ENCODE peak calls at places on chromosomes 13 and 19, in nine cellular contexts. One of them, this sample, is unnamed. For H3K27me3 and H3K36me3, the result is how much of the 10 kb centered on the place peaks cover.

GRCh38 chr13:46211521-46212351 is at the start of gene LRRC63:
- DNase-seq in heart left ventricle: peak
- DNase-seq in aorta: peak
- DNase-seq in brain microvascular endothelial cell: peak
- DNase-seq in mesendoderm: peak
- DNase-seq in body of pancreas: peak
- DNase-seq in transverse colon: peak
- DNase-seq in mammary epithelial cell: peak
- DNase-seq in neural progenitor cell: peak
- DNase-seq in this sample: peak

GRCh38 chr13:26698392-26699196 is 62.0 kb downstream of the GPR12 start:
- DNase-seq in heart left ventricle: peak
- DNase-seq in aorta: peak
- DNase-seq in brain microvascular endothelial cell: peak
- DNase-seq in mesendoderm: peak
- DNase-seq in body of pancreas: peak
- DNase-seq in transverse colon: peak
- DNase-seq in mammary epithelial cell: peak
- DNase-seq in neural progenitor cell: peak
- DNase-seq in this sample: peak

GRCh38 chr19:46202872-46203860 is 26.4 kb upstream of the IGFL1 start:
- DNase-seq in heart left ventricle: no peak
- DNase-seq in aorta: peak
- DNase-seq in brain microvascular endothelial cell: no peak
- DNase-seq in mesendoderm: no peak
- DNase-seq in body of pancreas: no peak
- DNase-seq in transverse colon: no peak
- DNase-seq in mammary epithelial cell: peak
- DNase-seq in neural progenitor cell: no peak
- DNase-seq in this sample: no peak

GRCh38 chr19:4877753-4878490 is 10.5 kb upstream of the PLIN3 start:
- DNase-seq in heart left ventricle: peak
- DNase-seq in aorta: peak
- DNase-seq in brain microvascular endothelial cell: no peak
- DNase-seq in mesendoderm: no peak
- DNase-seq in body of pancreas: peak
- DNase-seq in transverse colon: peak
- DNase-seq in mammary epithelial cell: no peak
- DNase-seq in neural progenitor cell: peak
- DNase-seq in this sample: no peak

GRCh38 chr13:40624338-40624737 is 42.1 kb downstream of the FOXO1 start:
- DNase-seq in heart left ventricle: no peak
- DNase-seq in aorta: no peak
- DNase-seq in brain microvascular endothelial cell: peak
- DNase-seq in mesendoderm: peak
- DNase-seq in body of pancreas: no peak
- DNase-seq in transverse colon: no peak
- DNase-seq in mammary epithelial cell: peak
- DNase-seq in neural progenitor cell: no peak
- DNase-seq in this sample: peak

GRCh38 chr13:107124129-107124718 is 556.3 kb upstream of the ARGLU1 start:
- DNase-seq in heart left ventricle: no peak
- DNase-seq in aorta: no peak
- DNase-seq in brain microvascular endothelial cell: no peak
- DNase-seq in mesendoderm: peak
- DNase-seq in body of pancreas: no peak
- DNase-seq in transverse colon: no peak
- DNase-seq in mammary epithelial cell: no peak
- DNase-seq in neural progenitor cell: peak
- DNase-seq in this sample: no peak

GRCh38 chr13:27403252-27403678 is 21.2 kb upstream of the GTF3A start:
- DNase-seq in heart left ventricle: no peak
- DNase-seq in aorta: no peak
- DNase-seq in brain microvascular endothelial cell: peak
- DNase-seq in mesendoderm: peak
- DNase-seq in body of pancreas: no peak
- DNase-seq in transverse colon: no peak
- DNase-seq in mammary epithelial cell: peak
- DNase-seq in neural progenitor cell: peak
- DNase-seq in this sample: peak

GRCh38 chr19:6772866-6773322 is 386 bp downstream of the VAV1 start:
- DNase-seq in heart left ventricle: no peak
- DNase-seq in aorta: no peak
- DNase-seq in brain microvascular endothelial cell: no peak
- DNase-seq in mesendoderm: no peak
- DNase-seq in body of pancreas: no peak
- DNase-seq in transverse colon: no peak
- DNase-seq in mammary epithelial cell: no peak
- DNase-seq in neural progenitor cell: no peak
- DNase-seq in this sample: no peak

GRCh38 chr13:66558511-66558910 is 671.6 kb downstream of the PCDH9 start:
- DNase-seq in heart left ventricle: no peak
- DNase-seq in aorta: no peak
- DNase-seq in brain microvascular endothelial cell: no peak
- DNase-seq in mesendoderm: peak
- DNase-seq in body of pancreas: no peak
- DNase-seq in transverse colon: no peak
- DNase-seq in mammary epithelial cell: no peak
- DNase-seq in neural progenitor cell: peak
- DNase-seq in this sample: no peak

GRCh38 chr13:89470901-89471300 is 1799.7 kb downstream of the SLITRK5 start:
- DNase-seq in heart left ventricle: no peak
- DNase-seq in aorta: no peak
- DNase-seq in brain microvascular endothelial cell: no peak
- DNase-seq in mesendoderm: no peak
- DNase-seq in body of pancreas: no peak
- DNase-seq in transverse colon: no peak
- DNase-seq in mammary epithelial cell: no peak
- DNase-seq in neural progenitor cell: no peak
- DNase-seq in this sample: no peak

GRCh38 chr13:73720216-73720840 is 413.9 kb downstream of the KLF12 start:
- DNase-seq in heart left ventricle: no peak
- DNase-seq in aorta: no peak
- DNase-seq in brain microvascular endothelial cell: no peak
- DNase-seq in mesendoderm: no peak
- DNase-seq in body of pancreas: no peak
- DNase-seq in transverse colon: no peak
- DNase-seq in mammary epithelial cell: peak
- DNase-seq in neural progenitor cell: no peak
- DNase-seq in this sample: no peak

GRCh38 chr13:98482476-98483444 is 94.1 kb downstream of the STK24 start:
- DNase-seq in heart left ventricle: peak
- DNase-seq in aorta: peak
- DNase-seq in brain microvascular endothelial cell: peak
- DNase-seq in mesendoderm: peak
- DNase-seq in body of pancreas: peak
- DNase-seq in transverse colon: peak
- DNase-seq in mammary epithelial cell: peak
- DNase-seq in neural progenitor cell: peak
- DNase-seq in this sample: peak

GRCh38 chr19:55156202-55157063 is 1.1 kb downstream of the TNNI3 start:
- DNase-seq in heart left ventricle: peak
- DNase-seq in aorta: no peak
- DNase-seq in brain microvascular endothelial cell: peak
- DNase-seq in mesendoderm: peak
- DNase-seq in body of pancreas: peak
- DNase-seq in transverse colon: peak
- DNase-seq in mammary epithelial cell: peak
- DNase-seq in neural progenitor cell: peak
- DNase-seq in this sample: peak

GRCh38 chr13:92719868-92720267 is 506.7 kb upstream of the GPC6 start:
- DNase-seq in heart left ventricle: no peak
- DNase-seq in aorta: no peak
- DNase-seq in brain microvascular endothelial cell: no peak
- DNase-seq in mesendoderm: peak
- DNase-seq in body of pancreas: peak
- DNase-seq in transverse colon: no peak
- DNase-seq in mammary epithelial cell: no peak
- DNase-seq in neural progenitor cell: peak
- DNase-seq in this sample: no peak

GRCh38 chr13:59746291-59746962 is 417.3 kb downstream of the DIAPH3 start:
- DNase-seq in heart left ventricle: no peak
- DNase-seq in aorta: no peak
- DNase-seq in brain microvascular endothelial cell: peak
- DNase-seq in mesendoderm: no peak
- DNase-seq in body of pancreas: no peak
- DNase-seq in transverse colon: peak
- DNase-seq in mammary epithelial cell: peak
- DNase-seq in neural progenitor cell: no peak
- DNase-seq in this sample: no peak

DNA sequence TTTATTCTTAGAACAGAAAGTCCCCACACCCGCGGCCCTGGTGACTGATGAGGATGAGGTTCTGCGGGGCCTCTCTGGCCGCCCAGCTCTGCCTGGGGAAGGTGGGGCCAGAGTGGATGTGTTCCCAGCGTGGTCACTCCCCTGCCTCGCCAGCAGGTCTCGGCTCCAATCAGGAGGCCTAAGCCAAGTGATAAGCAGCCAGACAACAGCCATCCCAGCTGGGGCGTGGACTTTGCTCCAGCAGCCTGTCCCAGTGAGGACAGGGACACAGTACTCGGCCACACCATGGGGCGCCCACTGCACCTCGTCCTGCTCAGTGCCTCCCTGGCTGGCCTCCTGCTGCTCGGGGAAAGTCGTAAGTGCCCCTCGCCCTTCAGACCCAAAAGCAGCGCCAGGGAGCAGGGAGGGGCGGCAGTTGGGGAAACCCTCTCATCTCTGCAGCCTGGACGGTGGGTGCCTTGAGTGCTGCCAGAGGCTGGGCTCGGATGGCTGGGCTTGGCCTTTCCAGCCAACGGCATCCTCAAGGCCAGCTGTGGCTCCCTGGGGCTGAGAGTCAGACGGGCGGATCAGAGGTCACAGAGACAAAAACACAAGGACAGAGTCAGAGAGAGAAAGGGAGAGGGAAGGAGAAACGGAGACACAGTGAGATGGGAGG is at the start of gene F10:
- DNase-seq in heart left ventricle: peak
- DNase-seq in aorta: peak
- DNase-seq in brain microvascular endothelial cell: peak
- DNase-seq in mesendoderm: peak
- DNase-seq in body of pancreas: peak
- DNase-seq in transverse colon: peak
- DNase-seq in mammary epithelial cell: no peak
- DNase-seq in neural progenitor cell: peak
- DNase-seq in this sample: no peak
- H3K4me3 ChIP-seq in heart left ventricle: no peak
- H3K4me3 ChIP-seq in aorta: no peak
- H3K4me3 ChIP-seq in brain microvascular endothelial cell: peak
- H3K4me3 ChIP-seq in mesendoderm: no peak
- H3K4me3 ChIP-seq in body of pancreas: no peak
- H3K4me3 ChIP-seq in transverse colon: no peak
- H3K4me3 ChIP-seq in mammary epithelial cell: no peak
- H3K4me3 ChIP-seq in neural progenitor cell: peak
- H3K4me3 ChIP-seq in this sample: no peak

GRCh38 chr13:76972430-76972829 is 19.5 kb upstream of the CLN5 start:
- DNase-seq in heart left ventricle: no peak
- DNase-seq in aorta: no peak
- DNase-seq in brain microvascular endothelial cell: no peak
- DNase-seq in mesendoderm: no peak
- DNase-seq in body of pancreas: no peak
- DNase-seq in transverse colon: no peak
- DNase-seq in mammary epithelial cell: no peak
- DNase-seq in neural progenitor cell: no peak
- DNase-seq in this sample: no peak
- H3K27me3 ChIP-seq in heart left ventricle: under half
- H3K27me3 ChIP-seq in aorta: under half
- H3K27me3 ChIP-seq in brain microvascular endothelial cell: under half
- H3K27me3 ChIP-seq in mesendoderm: under half
- H3K27me3 ChIP-seq in body of pancreas: under half
- H3K27me3 ChIP-seq in transverse colon: under half
- H3K27me3 ChIP-seq in mammary epithelial cell: under half
- H3K27me3 ChIP-seq in neural progenitor cell: under half
- H3K27me3 ChIP-seq in this sample: under half

DNA sequence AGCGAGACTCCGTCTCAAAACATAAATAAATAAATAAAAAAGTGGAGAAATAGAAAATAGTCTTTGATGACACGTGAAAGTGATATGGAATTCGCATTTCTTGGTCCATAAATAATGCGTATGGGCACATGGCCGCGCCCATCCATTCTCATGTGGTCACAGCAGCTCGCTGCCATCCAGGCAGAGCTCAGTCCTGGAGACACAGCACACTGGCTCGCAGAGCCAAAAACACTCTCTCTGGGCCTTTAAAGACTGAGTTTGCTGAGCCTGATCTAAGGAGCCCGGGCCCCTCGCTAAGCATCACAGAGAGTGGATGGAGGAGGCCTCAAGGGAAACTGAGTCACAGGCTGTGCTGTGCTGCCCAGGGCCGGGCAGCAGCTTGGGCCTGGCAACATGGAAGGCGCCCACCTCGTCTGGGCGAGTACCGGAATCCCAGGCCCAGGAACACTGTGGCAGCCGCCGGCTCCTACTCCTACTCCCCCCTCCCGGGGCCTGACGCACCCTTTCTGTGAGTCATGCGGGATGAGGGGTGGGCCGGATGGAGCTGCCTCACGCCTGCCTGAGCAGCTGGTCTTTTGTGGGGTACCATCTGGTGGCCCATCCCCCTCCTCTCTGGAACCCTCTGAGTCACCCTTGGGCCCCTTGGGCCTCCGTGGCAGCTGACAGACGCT is 28.9 kb upstream of the CACTIN start:
- DNase-seq in heart left ventricle: peak
- DNase-seq in aorta: no peak
- DNase-seq in brain microvascular endothelial cell: peak
- DNase-seq in mesendoderm: no peak
- DNase-seq in body of pancreas: no peak
- DNase-seq in transverse colon: peak
- DNase-seq in mammary epithelial cell: peak
- DNase-seq in neural progenitor cell: no peak
- DNase-seq in this sample: peak
- H3K36me3 ChIP-seq in heart left ventricle: half or more
- H3K36me3 ChIP-seq in aorta: under half
- H3K36me3 ChIP-seq in brain microvascular endothelial cell: under half
- H3K36me3 ChIP-seq in mesendoderm: under half
- H3K36me3 ChIP-seq in body of pancreas: under half
- H3K36me3 ChIP-seq in transverse colon: under half
- H3K36me3 ChIP-seq in mammary epithelial cell: under half
- H3K36me3 ChIP-seq in neural progenitor cell: under half
- H3K36me3 ChIP-seq in this sample: under half

DNA sequence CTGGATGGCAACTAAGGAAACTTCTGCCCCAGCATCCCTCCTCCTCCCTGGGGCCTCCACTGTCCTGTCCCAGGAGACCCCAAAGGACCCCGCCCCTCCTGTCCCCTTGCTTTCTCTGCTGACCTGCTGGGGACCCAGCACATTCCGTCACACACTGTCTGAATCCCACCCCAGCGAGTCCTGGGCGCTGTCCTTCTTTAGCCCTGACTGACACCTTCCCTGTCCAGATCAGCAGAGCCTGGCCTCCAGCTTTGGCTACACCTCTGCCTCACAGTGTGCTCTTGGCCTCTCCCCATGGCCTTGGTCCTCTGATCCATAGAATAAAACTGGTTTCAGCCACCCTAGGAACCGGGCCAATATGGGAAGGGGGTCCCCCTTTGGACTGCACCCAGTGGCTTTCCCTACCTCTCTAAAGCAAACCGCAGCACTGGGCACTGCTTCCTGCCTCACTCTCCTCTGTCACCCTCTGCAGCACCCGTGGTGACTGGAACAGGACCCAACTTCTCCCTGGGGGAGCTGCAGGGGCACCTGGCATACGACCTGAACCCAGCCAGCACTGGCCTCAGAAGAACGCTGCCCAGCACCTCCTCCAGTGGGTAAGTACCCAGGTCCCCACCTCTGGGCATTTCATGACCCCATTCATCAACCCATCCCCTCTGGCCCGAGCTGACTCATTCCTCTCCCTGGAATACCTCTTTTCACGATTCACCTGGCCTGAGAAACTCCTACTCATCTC is 46.4 kb downstream of the SMIM24 start:
- DNase-seq in heart left ventricle: no peak
- DNase-seq in aorta: no peak
- DNase-seq in brain microvascular endothelial cell: no peak
- DNase-seq in mesendoderm: no peak
- DNase-seq in body of pancreas: no peak
- DNase-seq in transverse colon: no peak
- DNase-seq in mammary epithelial cell: no peak
- DNase-seq in neural progenitor cell: no peak
- DNase-seq in this sample: no peak
- H3K4me3 ChIP-seq in heart left ventricle: no peak
- H3K4me3 ChIP-seq in aorta: no peak
- H3K4me3 ChIP-seq in brain microvascular endothelial cell: no peak
- H3K4me3 ChIP-seq in mesendoderm: no peak
- H3K4me3 ChIP-seq in body of pancreas: no peak
- H3K4me3 ChIP-seq in transverse colon: no peak
- H3K4me3 ChIP-seq in mammary epithelial cell: no peak
- H3K4me3 ChIP-seq in neural progenitor cell: peak
- H3K4me3 ChIP-seq in this sample: no peak